ENCODE peak calls at places on chromosomes 13 and 19, in four cellular contexts. K is renal cortical epithelial cell; X is stimulated activated naive CD8-positive, alpha-beta T cell treated with anti-CD3 and anti-CD28 coated beads, Interleukin-15, amount 100 ng/mL, for 72 hours; I is smooth muscle cell of the brain vasculature. B is an unnamed sample.
A peak's percentile ranks its signal among the peaks of the same experiment; 100 is the strongest.

GRCh38 chr19:58218899-58219298 is 9.8 kb upstream of the ZNF544 start:
- DNase-seq in X (peak; percentile 57), K (no peak), I (no peak), B (peak; percentile 10)

GRCh38 chr13:87903568-87903967 is 232.4 kb downstream of the SLITRK5 start:
- DNase-seq in K (no peak), I (no peak), X (no peak), B (no peak)

GRCh38 chr13:59099182-59099950 is 1064.4 kb downstream of the DIAPH3 start:
- DNase-seq in K (peak; percentile 3), X (no peak), I (peak; percentile 50), B (no peak)

GRCh38 chr13:30045916-30046704 is 195.7 kb upstream of the UBL3 start:
- DNase-seq in X (no peak), K (peak; percentile 13), I (no peak), B (no peak)

GRCh38 chr19:28985201-28985600 is 227.8 kb downstream of the UQCRFS1 start:
- DNase-seq in K (no peak), I (no peak), X (no peak), B (no peak)

GRCh38 chr13:29758591-29759114 is 91.8 kb downstream of the UBL3 start:
- DNase-seq in X (peak; percentile 68), K (no peak), I (no peak), B (peak; percentile 71)

GRCh38 chr13:99403458-99403971 is 96.3 kb upstream of the GPR183 start:
- DNase-seq in K (no peak), X (peak; percentile 58), I (no peak), B (peak; percentile 59)

GRCh38 chr13:88074794-88075509 is 403.8 kb downstream of the SLITRK5 start:
- DNase-seq in X (no peak), K (peak; percentile 63), I (no peak), B (no peak)

GRCh38 chr13:76830805-76831204 is 55.4 kb downstream of the KCTD12 start:
- DNase-seq in I (no peak), X (no peak), K (no peak), B (no peak)

GRCh38 chr13:110008816-110009215 is 222.4 kb upstream of the IRS2 start:
- DNase-seq in K (peak; percentile 78), X (no peak), I (no peak), B (no peak)

GRCh38 chr13:25588336-25589060 is 216.7 kb downstream of the ATP8A2 start:
- DNase-seq in K (no peak), I (no peak), X (no peak), B (no peak)

GRCh38 chr13:107284168-107284567 is 716.2 kb upstream of the ARGLU1 start:
- DNase-seq in X (no peak), K (peak; percentile 93), I (no peak), B (no peak)

GRCh38 chr13:113777311-113778260 is 18.6 kb downstream of the TMEM255B start:
- DNase-seq in I (no peak), K (no peak), X (no peak), B (no peak)

GRCh38 chr13:76597868-76598267 is 288.3 kb downstream of the KCTD12 start:
- DNase-seq in I (no peak), X (no peak), K (no peak), B (no peak)

GRCh38 chr19:47729799-47730520 is 15.4 kb upstream of the NOP53 start:
- DNase-seq in K (no peak), X (peak; percentile 54), I (no peak), B (peak; percentile 62)

GRCh38 chr13:94435604-94436226 is 43.8 kb downstream of the DCT start:
- DNase-seq in I (peak; percentile 9), K (peak; percentile 80), X (no peak), B (no peak)

GRCh38 chr19:37931941-37932655 is 25.1 kb downstream of the SIPA1L3 start:
- DNase-seq in K (peak; percentile 97), I (no peak), X (no peak), B (no peak)

GRCh38 chr13:48493076-48493765 is 39.7 kb downstream of the RCBTB2 start:
- DNase-seq in I (no peak), K (peak; percentile 33), X (no peak), B (no peak)

GRCh38 chr19:47155141-47155540 is 24.5 kb downstream of the SAE1 start:
- DNase-seq in X (no peak), K (no peak), I (no peak), B (no peak)

GRCh38 chr13:104140557-104140956 is 1074.3 kb upstream of the SLC10A2 start:
- DNase-seq in I (peak; percentile 21), X (no peak), K (peak; percentile 7), B (no peak)

GRCh38 chr13:111906306-111906705 is 160.6 kb upstream of the SOX1 start:
- DNase-seq in K (no peak), I (no peak), X (no peak), B (no peak)

GRCh38 chr19:3335431-3336350 is 30.7 kb upstream of the NFIC start:
- DNase-seq in X (no peak), K (peak; percentile 67), I (no peak), B (no peak)

GRCh38 chr19:46390121-46390858 is 23.1 kb downstream of the CCDC8 start:
- DNase-seq in X (no peak), K (no peak), I (no peak), B (no peak)

GRCh38 chr13:97134364-97135095 is 87.6 kb upstream of the MBNL2 start:
- DNase-seq in X (no peak), K (peak; percentile 2), I (no peak), B (no peak)

GRCh38 chr19:41263042-41263849 is 926 bp upstream of the HNRNPUL1 start:
- DNase-seq in I (no peak), X (peak; percentile 92), K (peak; percentile 39), B (peak; percentile 90)